ENCODE peak calls at places on chromosomes 7 and 10, in six cellular contexts. C, N, O, V, W and Z are unnamed samples.

GRCh38 chr7:3747452-3747851 is 446.4 kb downstream of the SDK1 start:
- DNase-seq in C (no peak), N (no peak), O (no peak), V (no peak), W (no peak), Z (no peak)

GRCh38 chr7:27992092-27992491 is 188.5 kb downstream of the JAZF1 start:
- DNase-seq in C (no peak), N (no peak), O (no peak), V (no peak), W (no peak), Z (no peak)

GRCh38 chr7:55641273-55641691 is 69.0 kb upstream of the VOPP1 start:
- DNase-seq in C (peak), N (no peak), O (no peak), V (peak), W (no peak), Z (peak)

GRCh38 chr7:155809947-155810606 is 2.2 kb downstream of the SHH start:
- DNase-seq in C (no peak), N (no peak), O (no peak), V (no peak), W (no peak), Z (no peak)

GRCh38 chr7:123004931-123005330 is 9.4 kb upstream of the TAS2R16 start:
- DNase-seq in C (no peak), N (no peak), O (no peak), V (no peak), W (no peak), Z (no peak)

GRCh38 chr10:11863353-11864105 is 40.4 kb downstream of the PROSER2 start:
- DNase-seq in C (no peak), N (no peak), O (no peak), V (no peak), W (no peak), Z (peak)

GRCh38 chr7:15914611-15915010 is 228.1 kb upstream of the MEOX2 start:
- DNase-seq in C (no peak), N (no peak), O (no peak), V (no peak), W (no peak), Z (no peak)

GRCh38 chr7:91082038-91082437 is 182.2 kb upstream of the FZD1 start:
- DNase-seq in C (no peak), N (no peak), O (no peak), V (no peak), W (no peak), Z (no peak)

GRCh38 chr7:22129819-22130580 is 184.3 kb upstream of the CDCA7L start:
- DNase-seq in C (no peak), N (no peak), O (no peak), V (no peak), W (no peak), Z (no peak)

GRCh38 chr7:102938679-102939078 is 25.9 kb downstream of the LRRC17 start:
- DNase-seq in C (no peak), N (no peak), O (no peak), V (no peak), W (no peak), Z (no peak)

GRCh38 chr10:133335238-133336122 is 1.2 kb downstream of the CALY start:
- DNase-seq in C (peak), N (peak), O (peak), V (no peak), W (peak), Z (no peak)

GRCh38 chr10:80356563-80356999 is at the start of the genes DYDC1 and DYDC2:
- DNase-seq in C (no peak), N (no peak), O (peak), V (peak), W (peak), Z (peak)

GRCh38 chr10:102579206-102579790 is 65.0 kb upstream of the TRIM8 start:
- DNase-seq in C (no peak), N (no peak), O (no peak), V (no peak), W (no peak), Z (no peak)
- H3K4me3 ChIP-seq in C (no peak), N (no peak), O (no peak), V (no peak), W (no peak), Z (no peak)

DNA sequence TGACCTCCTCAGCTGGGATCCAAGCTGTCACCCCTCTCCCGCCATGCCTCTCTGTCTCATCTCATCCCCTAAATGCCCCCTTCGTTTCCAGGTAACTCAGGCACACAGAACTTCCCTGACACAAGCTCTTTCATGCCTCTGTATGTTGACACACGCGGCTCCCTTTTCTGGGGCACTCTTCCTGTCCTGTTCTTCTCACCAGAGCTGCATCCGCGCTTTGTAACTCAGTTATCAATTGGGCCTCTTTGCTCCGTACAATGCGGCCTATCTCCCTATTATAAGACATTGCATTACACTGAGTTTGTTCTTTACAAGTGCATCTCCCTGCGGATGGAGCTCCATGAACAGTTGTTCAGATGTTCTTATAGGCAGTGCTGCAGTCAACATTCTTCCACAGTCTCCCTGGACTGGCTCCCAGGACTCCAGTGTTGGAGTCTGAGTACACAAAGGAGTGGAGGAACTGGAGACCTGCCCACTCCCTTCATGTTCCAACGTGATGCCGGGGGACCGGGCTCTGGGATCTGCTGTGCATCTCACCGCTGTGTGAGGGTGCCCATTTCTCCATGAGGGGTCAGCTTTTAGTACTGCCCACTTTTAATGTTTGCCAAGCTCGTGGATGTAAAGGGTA is 56.9 kb upstream of the TNS3 start:
- DNase-seq in C (peak), N (no peak), O (no peak), V (no peak), W (no peak), Z (peak)
- H3K27ac ChIP-seq in C (peak), N (no peak), O (no peak), V (no peak), W (no peak), Z (peak)

DNA sequence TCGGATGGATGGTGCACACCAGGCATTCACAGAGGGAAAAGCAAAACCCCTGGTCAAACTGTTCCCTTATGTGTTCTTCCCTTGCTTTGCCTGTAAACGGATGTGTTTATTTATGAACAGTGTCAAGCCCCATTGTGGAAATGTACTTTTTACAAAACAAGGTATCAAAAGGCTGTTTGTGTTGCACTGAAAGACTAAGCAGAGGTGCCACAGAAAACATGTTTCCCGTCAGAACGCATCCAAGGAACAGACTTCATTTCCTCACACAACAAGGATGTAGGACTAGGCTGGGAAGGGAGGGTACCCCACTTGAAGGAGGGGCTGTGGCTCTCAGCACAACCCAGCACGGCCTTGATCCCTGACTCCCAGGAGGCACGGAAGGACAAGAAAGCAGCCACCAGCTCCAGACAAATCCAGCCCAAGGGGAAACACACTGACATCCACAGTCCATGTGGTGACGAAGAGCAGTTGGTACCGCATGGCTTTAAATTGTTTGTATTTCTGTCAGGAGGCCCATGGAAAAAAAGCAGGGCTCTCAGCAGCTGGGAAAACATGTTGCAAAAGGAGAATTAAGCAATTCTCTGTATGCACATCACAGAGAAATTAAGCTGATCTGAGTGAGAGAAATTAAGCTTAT is 85.6 kb downstream of the RNF216 start:
- DNase-seq in C (no peak), N (peak), O (no peak), V (no peak), W (no peak), Z (peak)
- H3K4me3 ChIP-seq in C (no peak), N (no peak), O (peak), V (no peak), W (no peak), Z (peak)

GRCh38 chr7:30804078-30804661 is 33.0 kb downstream of the MINDY4 start:
- DNase-seq in C (no peak), N (no peak), O (no peak), V (no peak), W (no peak), Z (no peak)
- H3K27ac ChIP-seq in C (no peak), N (no peak), O (no peak), V (no peak), W (no peak), Z (no peak)